ENCODE peak calls at places on chromosomes 3 and 15, in six cellular contexts. D is HCT116, A is suprapubic skin, W is sigmoid colon, E is endothelial cell of umbilical vein, M is upper lobe of left lung. L is an unnamed sample.
A peak's percentile ranks its signal among the peaks of the same experiment; 100 is the strongest.

GRCh38 chr3:149501524-149501923 is 27.0 kb downstream of the TM4SF4 start:
- DNase-seq in M (no peak), A (no peak), W (no peak), D (no peak), E (peak; percentile 61), L (no peak)

GRCh38 chr3:184563941-184564684 is 2.5 kb downstream of the EPHB3 start:
- DNase-seq in A (no peak), W (no peak), E (no peak), D (no peak), M (peak; percentile 46), L (no peak)

GRCh38 chr3:140092883-140093536 is 158.0 kb downstream of the CLSTN2 start:
- DNase-seq in D (no peak), M (peak; percentile 22), A (no peak), E (no peak), W (no peak), L (peak; percentile 5)

GRCh38 chr3:4981688-4982494 is 2.7 kb downstream of the BHLHE40 start:
- DNase-seq in A (no peak), M (no peak), W (no peak), E (peak; percentile 72), D (no peak), L (no peak)

GRCh38 chr3:36993326-36994283 is at the start of gene MLH1:
- DNase-seq in W (peak; percentile 97), D (peak; percentile 100), M (peak; percentile 97), E (peak; percentile 100), A (peak; percentile 97), L (peak; percentile 56)

GRCh38 chr3:139457066-139457465 is 19.2 kb downstream of the RBP2 start:
- DNase-seq in M (no peak), D (no peak), W (no peak), A (no peak), E (no peak), L (no peak)

GRCh38 chr3:94543161-94543560 is 480.3 kb downstream of the NSUN3 start:
- DNase-seq in E (no peak), D (no peak), W (no peak), A (no peak), M (no peak), L (no peak)

GRCh38 chr3:87318609-87319008 is 42.2 kb upstream of the POU1F1 start:
- DNase-seq in M (no peak), E (peak; percentile 80), A (no peak), D (no peak), W (no peak), L (no peak)

DNA sequence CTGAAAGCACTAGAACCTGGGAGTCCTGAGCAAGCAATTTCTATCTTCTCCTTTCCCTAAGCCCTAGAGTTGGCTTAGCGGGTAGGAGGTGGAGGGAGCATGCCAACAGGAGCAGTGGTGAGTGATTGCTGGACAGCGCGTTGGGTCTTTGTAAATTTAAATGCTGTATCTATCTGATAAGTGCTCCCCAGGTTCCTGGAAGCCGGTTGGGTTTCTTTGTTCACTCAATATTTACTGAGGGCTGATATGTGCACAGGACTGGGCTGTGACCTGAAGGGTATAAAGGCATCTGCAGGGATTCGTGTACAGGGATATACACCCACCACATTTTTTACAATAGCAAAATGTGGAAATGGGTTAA is 2.2 kb downstream of the PDIA5 start:
- DNase-seq in A (no peak), D (no peak), W (no peak), E (no peak), M (no peak), L (no peak)
- TF ChIP-seq POLR2AphosphoS5 in A (no peak), D (no peak), W (no peak), E (no peak), M (no peak), L (no peak)

GRCh38 chr3:171326717-171327440 is 133.3 kb downstream of the TNIK start:
- DNase-seq in M (no peak), W (no peak), D (no peak), E (no peak), A (no peak), L (no peak)

GRCh38 chr3:171327441-171328174 is 132.6 kb downstream of the TNIK start:
- DNase-seq in E (no peak), D (no peak), A (no peak), W (no peak), M (no peak), L (no peak)

GRCh38 chr3:171329759-171330158 is 130.4 kb downstream of the TNIK start:
- DNase-seq in A (no peak), D (no peak), W (no peak), E (no peak), M (no peak), L (no peak)

GRCh38 chr3:171330936-171331335 is 129.3 kb downstream of the TNIK start:
- DNase-seq in E (no peak), D (no peak), M (no peak), W (no peak), A (no peak), L (no peak)

GRCh38 chr3:171328419-171329082 is 131.7 kb downstream of the TNIK start:
- DNase-seq in D (peak; percentile 47), W (no peak), E (no peak), M (no peak), A (no peak), L (no peak)
- TF ChIP-seq POLR2AphosphoS5 in D (no peak), W (no peak), E (no peak), M (no peak), A (no peak), L (no peak)

GRCh38 chr15:63918901-63919348 is 85.2 kb upstream of the HERC1 start:
- DNase-seq in A (no peak), E (no peak), W (no peak), D (no peak), M (no peak), L (no peak)
- TF ChIP-seq POLR2AphosphoS5 in A (no peak), E (no peak), W (no peak), D (no peak), M (no peak), L (no peak)

GRCh38 chr3:189123595-189124387 is 48.0 kb upstream of the TPRG1 start:
- DNase-seq in D (no peak), M (peak; percentile 32), W (peak; percentile 82), A (no peak), E (no peak), L (no peak)
- TF ChIP-seq POLR2AphosphoS5 in D (no peak), M (no peak), W (peak; percentile 63), A (no peak), E (no peak), L (no peak)

GRCh38 chr15:67149859-67150824 is 84.7 kb downstream of the SMAD3 start:
- DNase-seq in A (no peak), M (no peak), D (peak; percentile 96), E (peak; percentile 99), W (peak; percentile 83), L (no peak)
- TF ChIP-seq POLR2AphosphoS5 in A (no peak), M (peak; percentile 77), D (peak; percentile 42), E (peak; percentile 36), W (no peak), L (no peak)

DNA sequence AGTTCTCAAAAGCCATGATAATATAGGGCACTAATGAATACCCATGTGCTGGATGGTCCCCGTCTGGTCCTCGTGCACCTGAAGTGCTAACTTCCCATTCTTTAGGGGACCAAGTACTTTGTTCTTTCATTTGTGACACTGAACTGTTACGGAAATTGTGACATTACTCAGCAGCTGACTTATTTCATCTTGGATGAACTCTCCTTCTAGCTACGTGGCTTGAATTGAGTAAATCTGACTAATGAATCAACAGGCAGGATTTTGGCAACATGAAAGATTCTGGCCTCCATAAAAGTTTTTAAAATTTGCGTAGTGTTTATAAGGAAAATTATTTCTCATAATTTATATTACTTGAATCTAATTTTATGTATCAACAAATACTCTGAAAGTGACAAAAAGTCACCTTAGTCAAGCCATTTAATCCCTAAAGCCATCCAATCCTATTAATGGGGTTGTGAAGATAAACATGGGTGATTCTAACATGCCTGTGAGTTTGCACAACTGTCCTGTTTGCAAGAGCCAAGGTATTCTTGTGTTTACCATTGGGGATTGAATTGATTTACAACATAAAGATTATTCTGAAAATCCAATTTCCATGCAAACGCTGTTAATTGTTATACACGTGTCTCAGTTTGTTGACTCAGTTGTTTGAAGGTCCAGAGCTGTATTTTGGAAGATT is 119.9 kb downstream of the AGBL1 start:
- DNase-seq in M (no peak), D (no peak), E (no peak), A (no peak), W (no peak), L (no peak)
- TF ChIP-seq POLR2AphosphoS5 in M (no peak), D (no peak), E (no peak), A (no peak), W (peak; percentile 66), L (no peak)

GRCh38 chr3:142209655-142210054 is 15.7 kb downstream of the GK5 start:
- DNase-seq in E (peak; percentile 84), W (peak; percentile 87), A (no peak), M (no peak), D (no peak), L (no peak)
- TF ChIP-seq POLR2AphosphoS5 in E (no peak), W (peak; percentile 89), A (no peak), M (no peak), D (no peak), L (no peak)

GRCh38 chr3:177760803-177761202 is 563.5 kb upstream of the TBL1XR1 start:
- DNase-seq in E (no peak), W (no peak), A (no peak), M (no peak), D (no peak), L (no peak)
- TF ChIP-seq POLR2AphosphoS5 in E (no peak), W (no peak), A (no peak), M (no peak), D (no peak), L (no peak)

GRCh38 chr3:197890693-197891092 is 59.3 kb upstream of the RPL35A start:
- DNase-seq in E (no peak), W (no peak), M (no peak), A (no peak), D (no peak), L (no peak)

GRCh38 chr3:197892162-197892561 is 57.8 kb upstream of the RPL35A start:
- DNase-seq in E (no peak), D (no peak), A (no peak), W (no peak), M (no peak), L (no peak)

GRCh38 chr3:197888511-197888910 is 61.5 kb upstream of the RPL35A start:
- DNase-seq in W (no peak), A (no peak), E (no peak), M (no peak), D (no peak), L (no peak)

GRCh38 chr3:197883541-197883940 is 66.4 kb upstream of the RPL35A start:
- DNase-seq in A (no peak), W (no peak), M (no peak), E (no peak), D (no peak), L (no peak)

DNA sequence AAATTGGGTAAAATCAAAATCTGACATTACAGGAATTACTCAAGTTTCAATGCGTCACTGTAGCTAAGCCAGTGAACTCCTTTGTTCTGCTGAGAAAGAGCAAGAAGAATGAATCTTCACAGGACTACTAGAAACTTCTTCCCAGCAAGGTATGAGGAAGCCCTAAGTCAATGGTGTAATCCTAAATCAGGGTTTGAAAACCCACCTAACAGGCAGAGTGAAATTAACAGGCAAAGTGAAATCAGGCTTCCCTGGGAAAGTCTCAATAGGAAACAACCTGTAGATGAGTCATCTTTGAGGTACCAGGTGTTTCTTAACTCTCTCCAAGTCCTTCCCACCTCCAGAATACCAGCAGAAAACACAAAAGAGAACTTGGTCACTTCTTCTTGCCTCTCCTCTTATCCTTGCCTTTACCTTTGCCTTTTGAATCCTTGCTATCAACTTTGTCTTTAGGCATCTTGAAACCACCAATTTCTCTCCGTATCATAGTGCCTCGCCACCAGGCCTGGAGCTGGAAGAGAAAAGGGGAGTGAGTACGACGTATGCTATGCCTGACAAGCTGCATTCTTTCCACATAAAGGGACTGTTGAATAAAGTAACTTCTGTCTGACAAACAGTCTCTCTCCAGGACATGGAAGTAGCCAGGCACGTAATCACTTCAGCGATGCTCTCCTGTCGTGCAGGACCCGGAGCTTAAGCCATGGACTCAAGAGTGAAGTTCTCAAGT is 60.6 kb upstream of the RPL35A start:
- DNase-seq in M (no peak), D (peak; percentile 8), A (no peak), W (no peak), E (no peak), L (no peak)
- TF ChIP-seq POLR2AphosphoS5 in M (no peak), D (no peak), A (no peak), W (no peak), E (no peak), L (no peak)

L was measured in GM12892.